ENCODE peak calls at places on chromosomes 4 and X, in seven cellular contexts. G is MM.1S, I is left colon, A is GM04504, Y is D341Med, F is posterior vena cava, D is fibroblast of the conjunctiva. Z is an unnamed sample.

GRCh38 chr4:173536808-173537429 is 6.9 kb upstream of the HAND2 start:
- DNase-seq in D (no peak), F (no peak), Y (peak; percentile 59), G (peak; percentile 33), I (no peak), A (no peak), Z (no peak)

GRCh38 chr4:66688674-66689073 is 856.6 kb downstream of the CENPC start:
- DNase-seq in Y (peak; percentile 19), G (peak; percentile 27), A (no peak), I (no peak), F (no peak), D (peak; percentile 1), Z (no peak)

GRCh38 chrX:134572816-134573682 is 85.2 kb downstream of the PLAC1 start:
- DNase-seq in I (no peak), F (no peak), A (no peak), Y (no peak), D (no peak), G (no peak), Z (no peak)

GRCh38 chr4:71251266-71251665 is 87.6 kb upstream of the SLC4A4 start:
- DNase-seq in D (no peak), I (no peak), F (no peak), G (no peak), Y (no peak), A (peak; percentile 58), Z (no peak)

GRCh38 chr4:15755781-15756180 is 22.3 kb upstream of the CD38 start:
- DNase-seq in I (no peak), Y (no peak), G (peak; percentile 11), D (no peak), F (no peak), A (no peak), Z (no peak)

GRCh38 chrX:100642296-100642695 is 1.7 kb upstream of the SRPX2 start:
- DNase-seq in I (no peak), G (no peak), F (no peak), Y (no peak), D (no peak), A (no peak), Z (no peak)

GRCh38 chr4:69910016-69910782 is 20.7 kb upstream of the CSN1S1 start:
- DNase-seq in Y (no peak), A (no peak), D (peak; percentile 79), F (no peak), I (no peak), G (no peak), Z (no peak)

GRCh38 chrX:106170318-106170717 is 2.2 kb downstream of the PWWP3B start:
- DNase-seq in A (no peak), D (peak; percentile 4), Y (no peak), I (no peak), F (no peak), G (peak; percentile 36), Z (no peak)

GRCh38 chr4:55951191-55951922 is 2.6 kb downstream of the CEP135 start:
- DNase-seq in Y (no peak), I (no peak), G (no peak), A (no peak), F (no peak), D (no peak), Z (no peak)

GRCh38 chrX:41033299-41033698 is 51.9 kb upstream of the USP9X start:
- DNase-seq in A (no peak), Y (no peak), G (no peak), I (no peak), F (no peak), D (no peak), Z (no peak)

GRCh38 chr4:8910100-8910821 is 38.6 kb upstream of the HMX1 start:
- DNase-seq in I (peak; percentile 2), D (no peak), G (no peak), Y (peak; percentile 18), F (peak; percentile 63), A (no peak), Z (peak; percentile 7)

GRCh38 chr4:53682196-53682595 is 90.9 kb upstream of the LNX1 start:
- DNase-seq in I (no peak), A (peak; percentile 13), Y (no peak), F (no peak), D (no peak), G (no peak), Z (no peak)

GRCh38 chrX:1185556-1185955 is 26.9 kb downstream of the CRLF2 start:
- DNase-seq in I (no peak), F (no peak), D (no peak), G (no peak), A (no peak), Y (no peak), Z (no peak)

GRCh38 chr4:73335717-73336116 is 68.4 kb upstream of the ALB start:
- DNase-seq in A (no peak), Y (no peak), D (no peak), G (no peak), I (no peak), F (no peak), Z (no peak)

GRCh38 chrX:2710496-2710895 is 19.4 kb downstream of the CD99 start:
- DNase-seq in Y (no peak), G (no peak), A (no peak), F (no peak), I (no peak), D (no peak), Z (no peak)

GRCh38 chrX:38654302-38654701 is 93.0 kb downstream of the TSPAN7 start:
- DNase-seq in A (peak; percentile 11), F (no peak), I (no peak), G (peak; percentile 24), Y (peak; percentile 26), D (peak; percentile 2), Z (no peak)

GRCh38 chr4:146122398-146122797 is 53.1 kb upstream of the LSM6 start:
- DNase-seq in F (no peak), G (no peak), D (no peak), Y (no peak), A (no peak), I (no peak), Z (no peak)

GRCh38 chr4:99219072-99219471 is at the start of gene ADH6:
- DNase-seq in I (no peak), A (no peak), Y (no peak), F (no peak), G (no peak), D (no peak), Z (no peak)

GRCh38 chr4:75678473-75678872 is 5.3 kb upstream of the G3BP2 start:
- DNase-seq in I (no peak), A (no peak), F (no peak), G (no peak), D (no peak), Y (no peak), Z (no peak)

GRCh38 chrX:29225670-29226069 is 638.4 kb downstream of the IL1RAPL1 start:
- DNase-seq in Y (no peak), I (no peak), A (no peak), D (no peak), F (no peak), G (no peak), Z (no peak)

GRCh38 chr4:182738283-182739047 is 178.7 kb downstream of the DCTD start:
- DNase-seq in I (no peak), F (no peak), D (no peak), G (no peak), A (no peak), Y (no peak), Z (no peak)

GRCh38 chr4:39970559-39971270 is 7.0 kb downstream of the PDS5A start:
- DNase-seq in F (peak; percentile 7), Y (no peak), A (no peak), D (no peak), I (no peak), G (no peak), Z (no peak)

GRCh38 chrX:24405959-24406358 is 45.5 kb downstream of the SUPT20HL1 start:
- DNase-seq in I (no peak), G (no peak), Y (no peak), F (no peak), D (no peak), A (no peak), Z (no peak)

GRCh38 chr4:21811576-21811975 is 137.0 kb downstream of the KCNIP4 start:
- DNase-seq in A (no peak), G (no peak), D (no peak), F (no peak), I (no peak), Y (no peak), Z (no peak)

GRCh38 chrX:41561045-41561444 is 113.9 kb downstream of the NYX start:
- DNase-seq in I (no peak), G (peak; percentile 86), A (peak; percentile 42), F (no peak), D (peak; percentile 14), Y (no peak), Z (no peak)

GRCh38 chr4:40238008-40238699 is 41.3 kb downstream of the RHOH start:
- DNase-seq in I (no peak), D (no peak), F (no peak), G (no peak), Y (no peak), A (no peak), Z (no peak)

GRCh38 chr4:38128478-38129451 is 168.6 kb downstream of the PTTG2 start:
- DNase-seq in Y (no peak), I (peak; percentile 61), D (no peak), F (peak; percentile 77), A (peak; percentile 54), G (peak; percentile 90), Z (peak; percentile 70)

GRCh38 chr4:63777571-63777970 is 631.7 kb downstream of the TECRL start:
- DNase-seq in G (no peak), Y (no peak), D (no peak), F (no peak), I (no peak), A (no peak), Z (no peak)

GRCh38 chrX:119698835-119699234 is 5.9 kb upstream of the SEPTIN6 start:
- DNase-seq in I (no peak), A (no peak), Y (peak; percentile 40), D (peak; percentile 72), G (peak; percentile 61), F (no peak), Z (no peak)

Z was measured in natural killer cell.